ENCODE peak calls at places on chromosomes 2 and 18, in six cellular contexts. P, Z, D, Q, H and I are unnamed samples.

GRCh38 chr2:3169106-3169870 is 208.3 kb downstream of the EIPR1 start:
- DNase-seq in P (peak; percentile 21), Z (no peak), D (peak; percentile 40), Q (no peak), H (no peak), I (no peak)

GRCh38 chr2:48510329-48510728 is 19.6 kb upstream of the STON1 start:
- DNase-seq in P (peak; percentile 52), Z (no peak), D (no peak), Q (no peak), H (no peak), I (no peak)

GRCh38 chr18:59814872-59815271 is 84.9 kb upstream of the PMAIP1 start:
- DNase-seq in P (no peak), Z (no peak), D (peak; percentile 76), Q (no peak), H (no peak), I (no peak)

GRCh38 chr2:43426305-43427031 is 169.4 kb downstream of the THADA start:
- DNase-seq in P (no peak), Z (no peak), D (peak; percentile 92), Q (peak; percentile 24), H (peak; percentile 63), I (no peak)

GRCh38 chr18:43396266-43396665 is 119.0 kb upstream of the SYT4 start:
- DNase-seq in P (peak; percentile 55), Z (no peak), D (peak; percentile 2), Q (no peak), H (peak; percentile 10), I (no peak)

GRCh38 chr2:29923110-29923721 is 1.8 kb upstream of the ALK start:
- DNase-seq in P (peak; percentile 93), Z (no peak), D (no peak), Q (peak; percentile 20), H (peak; percentile 43), I (no peak)

GRCh38 chr2:38685116-38685735 is 19.3 kb downstream of the GALM start:
- DNase-seq in P (no peak), Z (no peak), D (no peak), Q (no peak), H (no peak), I (no peak)

GRCh38 chr2:192161670-192162290 is 33.0 kb downstream of the TMEFF2 start:
- DNase-seq in P (no peak), Z (no peak), D (no peak), Q (no peak), H (no peak), I (no peak)

GRCh38 chr18:48230459-48231113 is 178.6 kb downstream of the ZBTB7C start:
- DNase-seq in P (peak; percentile 70), Z (no peak), D (no peak), Q (no peak), H (peak; percentile 73), I (no peak)

GRCh38 chr18:36638224-36638623 is 190.6 kb downstream of the TPGS2 start:
- DNase-seq in P (no peak), Z (no peak), D (no peak), Q (no peak), H (no peak), I (no peak)